ENCODE peak calls at places on chromosomes 5 and 9, in six cellular contexts. One of them, this sample, is unnamed.

GRCh38 chr9:7166074-7166473 is 408.3 kb downstream of the KDM4C start:
- DNase-seq in H1: no peak
- DNase-seq in mesenchymal stem cell: no peak
- DNase-seq in trophoblast cell: no peak
- DNase-seq in neuronal stem cell: no peak
- DNase-seq in IMR-90: no peak
- DNase-seq in this sample: no peak

GRCh38 chr5:143572671-143573070 is 169.2 kb upstream of the NR3C1 start:
- DNase-seq in mesenchymal stem cell: no peak
- DNase-seq in IMR-90: no peak
- DNase-seq in neuronal stem cell: no peak
- DNase-seq in trophoblast cell: no peak
- DNase-seq in H1: no peak
- DNase-seq in this sample: no peak

GRCh38 chr9:125126019-125126746 is 17.1 kb downstream of the SCAI start:
- DNase-seq in mesenchymal stem cell: peak
- DNase-seq in H1: peak
- DNase-seq in neuronal stem cell: peak
- DNase-seq in trophoblast cell: no peak
- DNase-seq in IMR-90: peak
- DNase-seq in this sample: no peak

GRCh38 chr5:56479701-56480304 is 246.7 kb upstream of the ANKRD55 start:
- DNase-seq in IMR-90: no peak
- DNase-seq in mesenchymal stem cell: no peak
- DNase-seq in trophoblast cell: no peak
- DNase-seq in neuronal stem cell: no peak
- DNase-seq in H1: no peak
- DNase-seq in this sample: no peak

GRCh38 chr9:72675586-72675985 is 154.2 kb downstream of the TMC1 start:
- DNase-seq in mesenchymal stem cell: no peak
- DNase-seq in neuronal stem cell: no peak
- DNase-seq in trophoblast cell: peak
- DNase-seq in H1: no peak
- DNase-seq in IMR-90: no peak
- DNase-seq in this sample: no peak

GRCh38 chr5:177320879-177321278 is 9.2 kb upstream of the MXD3 start:
- DNase-seq in H1: no peak
- DNase-seq in mesenchymal stem cell: no peak
- DNase-seq in trophoblast cell: no peak
- DNase-seq in neuronal stem cell: no peak
- DNase-seq in IMR-90: no peak
- DNase-seq in this sample: no peak

GRCh38 chr5:33272288-33272687 is 168.5 kb upstream of the TARS1 start:
- DNase-seq in H1: no peak
- DNase-seq in mesenchymal stem cell: peak
- DNase-seq in IMR-90: peak
- DNase-seq in neuronal stem cell: no peak
- DNase-seq in trophoblast cell: no peak
- DNase-seq in this sample: no peak

GRCh38 chr5:116524966-116525365 is 49.7 kb downstream of the SEMA6A start:
- DNase-seq in H1: no peak
- DNase-seq in trophoblast cell: no peak
- DNase-seq in mesenchymal stem cell: no peak
- DNase-seq in IMR-90: no peak
- DNase-seq in neuronal stem cell: no peak
- DNase-seq in this sample: no peak

GRCh38 chr9:92342825-92343488 is 17.2 kb downstream of the CENPP start:
- DNase-seq in IMR-90: peak
- DNase-seq in H1: no peak
- DNase-seq in neuronal stem cell: no peak
- DNase-seq in trophoblast cell: no peak
- DNase-seq in mesenchymal stem cell: no peak
- DNase-seq in this sample: no peak

GRCh38 chr9:72346333-72346732 is 18.7 kb downstream of the ZFAND5 start:
- DNase-seq in trophoblast cell: no peak
- DNase-seq in IMR-90: no peak
- DNase-seq in mesenchymal stem cell: no peak
- DNase-seq in neuronal stem cell: no peak
- DNase-seq in H1: no peak
- DNase-seq in this sample: no peak

GRCh38 chr9:114378883-114379282 is 8.9 kb downstream of the AKNA start:
- DNase-seq in IMR-90: no peak
- DNase-seq in trophoblast cell: no peak
- DNase-seq in mesenchymal stem cell: no peak
- DNase-seq in neuronal stem cell: no peak
- DNase-seq in H1: no peak
- DNase-seq in this sample: no peak

GRCh38 chr9:136474021-136474640 is 8.7 kb downstream of the SEC16A start:
- DNase-seq in IMR-90: no peak
- DNase-seq in H1: no peak
- DNase-seq in mesenchymal stem cell: no peak
- DNase-seq in neuronal stem cell: no peak
- DNase-seq in trophoblast cell: no peak
- DNase-seq in this sample: no peak

GRCh38 chr5:166074839-166075481 is 2216.5 kb upstream of the WWC1 start:
- DNase-seq in mesenchymal stem cell: peak
- DNase-seq in IMR-90: no peak
- DNase-seq in H1: peak
- DNase-seq in trophoblast cell: no peak
- DNase-seq in neuronal stem cell: peak
- DNase-seq in this sample: peak
- H2BK5ac ChIP-seq in mesenchymal stem cell: no peak
- H2BK5ac ChIP-seq in IMR-90: no peak
- H2BK5ac ChIP-seq in H1: peak
- H2BK5ac ChIP-seq in trophoblast cell: no peak
- H2BK5ac ChIP-seq in neuronal stem cell: no peak
- H2BK5ac ChIP-seq in this sample: peak

GRCh38 chr5:98503582-98503981 is 269.9 kb upstream of the RGMB start:
- DNase-seq in mesenchymal stem cell: no peak
- DNase-seq in trophoblast cell: no peak
- DNase-seq in H1: no peak
- DNase-seq in IMR-90: no peak
- DNase-seq in neuronal stem cell: no peak
- DNase-seq in this sample: no peak
- H2AFZ ChIP-seq in mesenchymal stem cell: no peak
- H2AFZ ChIP-seq in trophoblast cell: no peak
- H2AFZ ChIP-seq in H1: peak
- H2AFZ ChIP-seq in IMR-90: no peak
- H2AFZ ChIP-seq in neuronal stem cell: peak
- H2AFZ ChIP-seq in this sample: no peak

DNA sequence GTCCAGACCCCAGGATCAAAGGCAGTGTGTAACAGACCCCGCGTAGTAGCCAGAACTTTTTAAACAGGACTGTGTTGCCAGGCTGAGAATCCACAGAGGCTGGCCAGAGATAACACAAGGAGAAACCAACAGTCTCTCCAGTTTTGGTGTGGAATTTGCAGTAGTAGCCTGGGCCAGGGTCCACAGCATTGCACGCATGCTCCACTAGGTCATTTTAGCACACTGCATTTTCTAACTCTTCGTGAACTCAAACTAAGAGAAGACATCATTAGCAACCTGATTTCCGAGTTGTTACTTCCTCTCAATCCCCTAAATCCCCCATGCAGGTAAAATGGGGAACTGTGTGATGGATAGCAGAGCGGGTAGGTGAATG is 119.6 kb downstream of the BOD1 start:
- DNase-seq in IMR-90: no peak
- DNase-seq in H1: no peak
- DNase-seq in neuronal stem cell: no peak
- DNase-seq in trophoblast cell: no peak
- DNase-seq in mesenchymal stem cell: no peak
- DNase-seq in this sample: peak
- H2BK5ac ChIP-seq in IMR-90: peak
- H2BK5ac ChIP-seq in H1: no peak
- H2BK5ac ChIP-seq in neuronal stem cell: no peak
- H2BK5ac ChIP-seq in trophoblast cell: no peak
- H2BK5ac ChIP-seq in mesenchymal stem cell: no peak
- H2BK5ac ChIP-seq in this sample: no peak

DNA sequence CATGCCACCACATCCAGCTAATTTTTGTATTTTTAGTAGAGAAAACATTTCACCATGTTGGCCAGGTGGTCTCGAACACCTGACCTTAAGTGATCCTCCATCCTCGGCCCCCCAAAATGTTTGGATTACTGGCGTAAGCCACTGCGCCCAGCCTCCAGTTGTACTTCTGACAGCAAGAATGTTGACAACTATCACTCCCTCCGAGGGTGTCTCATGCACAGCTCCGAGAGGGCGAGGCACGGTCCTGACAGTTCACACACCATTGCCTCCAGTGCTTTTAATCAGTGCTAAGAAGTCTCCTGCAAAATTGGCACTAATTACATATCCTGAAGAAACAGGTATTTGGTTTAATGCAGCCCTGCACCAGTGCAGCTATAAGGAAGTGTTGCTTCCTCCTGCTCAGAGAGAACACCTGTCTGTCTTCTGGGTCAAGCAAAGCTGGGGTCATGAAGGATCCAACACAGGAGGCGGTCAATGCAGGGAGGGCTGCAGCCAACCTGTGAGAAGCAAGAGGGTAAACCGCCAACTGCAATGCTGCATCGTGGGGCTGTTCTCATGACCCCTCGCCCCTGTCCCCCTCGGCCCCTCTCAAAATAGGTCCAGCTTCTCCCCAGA is 184.0 kb downstream of the MED10 start:
- DNase-seq in IMR-90: no peak
- DNase-seq in trophoblast cell: no peak
- DNase-seq in neuronal stem cell: no peak
- DNase-seq in H1: no peak
- DNase-seq in mesenchymal stem cell: no peak
- DNase-seq in this sample: no peak
- H2AFZ ChIP-seq in IMR-90: no peak
- H2AFZ ChIP-seq in trophoblast cell: no peak
- H2AFZ ChIP-seq in neuronal stem cell: no peak
- H2AFZ ChIP-seq in H1: no peak
- H2AFZ ChIP-seq in mesenchymal stem cell: no peak
- H2AFZ ChIP-seq in this sample: no peak